ENCODE peak calls at places on chromosomes 7 and 10, in nine cellular contexts. One of them, this sample, is unnamed.

GRCh38 chr10:62386401-62387320 is 12.5 kb downstream of the ZNF365 start:
- DNase-seq in epithelial cell of esophagus: peak; percentile 82
- DNase-seq in ovary: no peak
- DNase-seq in left cardiac atrium: no peak
- DNase-seq in fibroblast of lung: peak; percentile 47
- DNase-seq in NCI-H2107: no peak
- DNase-seq in osteocyte: no peak
- DNase-seq in colonic mucosa: no peak
- DNase-seq in astrocyte of the cerebellum: no peak
- DNase-seq in this sample: no peak

GRCh38 chr7:126657599-126658358 is 595.0 kb downstream of the GRM8 start:
- DNase-seq in epithelial cell of esophagus: no peak
- DNase-seq in ovary: no peak
- DNase-seq in left cardiac atrium: no peak
- DNase-seq in fibroblast of lung: no peak
- DNase-seq in NCI-H2107: no peak
- DNase-seq in osteocyte: no peak
- DNase-seq in colonic mucosa: no peak
- DNase-seq in astrocyte of the cerebellum: no peak
- DNase-seq in this sample: no peak

GRCh38 chr10:103427866-103428265 is 24.3 kb downstream of the CALHM2 start:
- DNase-seq in epithelial cell of esophagus: no peak
- DNase-seq in ovary: no peak
- DNase-seq in left cardiac atrium: no peak
- DNase-seq in fibroblast of lung: no peak
- DNase-seq in NCI-H2107: no peak
- DNase-seq in osteocyte: no peak
- DNase-seq in colonic mucosa: no peak
- DNase-seq in astrocyte of the cerebellum: no peak
- DNase-seq in this sample: no peak

GRCh38 chr10:29140991-29141390 is 147.9 kb upstream of the LYZL1 start:
- DNase-seq in epithelial cell of esophagus: peak; percentile 9
- DNase-seq in ovary: no peak
- DNase-seq in left cardiac atrium: no peak
- DNase-seq in fibroblast of lung: peak; percentile 97
- DNase-seq in NCI-H2107: no peak
- DNase-seq in osteocyte: peak; percentile 30
- DNase-seq in colonic mucosa: no peak
- DNase-seq in astrocyte of the cerebellum: peak; percentile 75
- DNase-seq in this sample: no peak

GRCh38 chr10:132223156-132223590 is 36.4 kb downstream of the DPYSL4 start:
- DNase-seq in epithelial cell of esophagus: peak; percentile 42
- DNase-seq in ovary: peak; percentile 68
- DNase-seq in left cardiac atrium: peak; percentile 85
- DNase-seq in fibroblast of lung: peak; percentile 63
- DNase-seq in NCI-H2107: peak; percentile 22
- DNase-seq in osteocyte: no peak
- DNase-seq in colonic mucosa: peak; percentile 80
- DNase-seq in astrocyte of the cerebellum: peak; percentile 45
- DNase-seq in this sample: peak; percentile 90

GRCh38 chr7:71633571-71634008 is 501.6 kb downstream of the GALNT17 start:
- DNase-seq in epithelial cell of esophagus: peak; percentile 46
- DNase-seq in ovary: no peak
- DNase-seq in left cardiac atrium: no peak
- DNase-seq in fibroblast of lung: peak; percentile 97
- DNase-seq in NCI-H2107: no peak
- DNase-seq in osteocyte: no peak
- DNase-seq in colonic mucosa: no peak
- DNase-seq in astrocyte of the cerebellum: peak; percentile 78
- DNase-seq in this sample: no peak

GRCh38 chr7:35894721-35895120 is 93.9 kb downstream of the SEPTIN7 start:
- DNase-seq in epithelial cell of esophagus: no peak
- DNase-seq in ovary: no peak
- DNase-seq in left cardiac atrium: no peak
- DNase-seq in fibroblast of lung: no peak
- DNase-seq in NCI-H2107: no peak
- DNase-seq in osteocyte: no peak
- DNase-seq in colonic mucosa: no peak
- DNase-seq in astrocyte of the cerebellum: no peak
- DNase-seq in this sample: no peak

GRCh38 chr7:29612596-29612995 is 49.0 kb downstream of the PRR15 start:
- DNase-seq in epithelial cell of esophagus: no peak
- DNase-seq in ovary: no peak
- DNase-seq in left cardiac atrium: no peak
- DNase-seq in fibroblast of lung: peak; percentile 75
- DNase-seq in NCI-H2107: no peak
- DNase-seq in osteocyte: no peak
- DNase-seq in colonic mucosa: no peak
- DNase-seq in astrocyte of the cerebellum: no peak
- DNase-seq in this sample: no peak

GRCh38 chr7:135454060-135454459 is 55.8 kb downstream of the CNOT4 start:
- DNase-seq in epithelial cell of esophagus: no peak
- DNase-seq in ovary: no peak
- DNase-seq in left cardiac atrium: no peak
- DNase-seq in fibroblast of lung: no peak
- DNase-seq in NCI-H2107: no peak
- DNase-seq in osteocyte: no peak
- DNase-seq in colonic mucosa: no peak
- DNase-seq in astrocyte of the cerebellum: no peak
- DNase-seq in this sample: no peak

GRCh38 chr10:122537545-122537944 is 23.0 kb upstream of the DMBT1 start:
- DNase-seq in epithelial cell of esophagus: no peak
- DNase-seq in ovary: no peak
- DNase-seq in left cardiac atrium: no peak
- DNase-seq in fibroblast of lung: no peak
- DNase-seq in NCI-H2107: no peak
- DNase-seq in osteocyte: no peak
- DNase-seq in colonic mucosa: no peak
- DNase-seq in astrocyte of the cerebellum: no peak
- DNase-seq in this sample: no peak